ENCODE peak calls at places on chromosomes 3 and 15, in ten cellular contexts. Q, K, H, A, V, Z, Y, C, D and E are unnamed samples.

GRCh38 chr3:20225769-20226168 is 39.8 kb upstream of the SGO1 start:
- DNase-seq in Q (peak; percentile 52), K (no peak), H (peak; percentile 40), A (no peak), V (peak; percentile 3), Z (peak; percentile 63), Y (no peak), C (no peak), D (peak; percentile 60), E (no peak)

GRCh38 chr3:18153571-18154173 is 271.5 kb downstream of the SATB1 start:
- DNase-seq in Q (peak; percentile 90), K (no peak), H (peak; percentile 48), A (no peak), V (peak; percentile 69), Z (peak; percentile 75), Y (no peak), C (no peak), D (peak; percentile 87), E (no peak)

GRCh38 chr3:26825454-26825853 is 202.9 kb downstream of the LRRC3B start:
- DNase-seq in Q (no peak), K (no peak), H (no peak), A (no peak), V (no peak), Z (no peak), Y (no peak), C (no peak), D (no peak), E (no peak)

GRCh38 chr15:84736375-84736774 is 12.0 kb upstream of the ZNF592 start:
- DNase-seq in Q (no peak), K (no peak), H (no peak), A (peak; percentile 53), V (no peak), Z (no peak), Y (peak; percentile 96), C (no peak), D (no peak), E (peak; percentile 97)

GRCh38 chr3:140677764-140678163 is at the start of gene TRIM42:
- DNase-seq in Q (no peak), K (no peak), H (no peak), A (no peak), V (no peak), Z (no peak), Y (no peak), C (no peak), D (no peak), E (no peak)

GRCh38 chr15:101773496-101774100 is 29.7 kb upstream of the OR4F6 start:
- DNase-seq in Q (no peak), K (no peak), H (peak; percentile 3), A (peak; percentile 23), V (no peak), Z (peak; percentile 32), Y (no peak), C (no peak), D (peak; percentile 9), E (no peak)

GRCh38 chr3:155363690-155364070 is 70.2 kb upstream of the STRIT1 start:
- DNase-seq in Q (no peak), K (no peak), H (no peak), A (no peak), V (no peak), Z (no peak), Y (no peak), C (no peak), D (peak; percentile 26), E (no peak)

GRCh38 chr3:194196876-194197275 is 60.9 kb downstream of the HES1 start:
- DNase-seq in Q (no peak), K (no peak), H (no peak), A (no peak), V (no peak), Z (no peak), Y (no peak), C (no peak), D (no peak), E (no peak)

GRCh38 chr3:26091096-26091495 is 301.2 kb downstream of the OXSM start:
- DNase-seq in Q (no peak), K (no peak), H (no peak), A (no peak), V (no peak), Z (no peak), Y (no peak), C (no peak), D (no peak), E (no peak)

GRCh38 chr15:87597346-87598052 is 659.0 kb downstream of the NTRK3 start:
- DNase-seq in Q (no peak), K (no peak), H (no peak), A (no peak), V (no peak), Z (no peak), Y (no peak), C (no peak), D (peak; percentile 40), E (no peak)

GRCh38 chr3:169562988-169563774 is 100.3 kb downstream of the MECOM start:
- DNase-seq in Q (peak; percentile 8), K (no peak), H (no peak), A (no peak), V (no peak), Z (no peak), Y (no peak), C (no peak), D (no peak), E (no peak)

GRCh38 chr3:72969766-72970165 is 26.8 kb upstream of the PPP4R2 start:
- DNase-seq in Q (peak; percentile 47), K (no peak), H (no peak), A (no peak), V (peak; percentile 55), Z (no peak), Y (no peak), C (no peak), D (peak; percentile 52), E (no peak)

DNA sequence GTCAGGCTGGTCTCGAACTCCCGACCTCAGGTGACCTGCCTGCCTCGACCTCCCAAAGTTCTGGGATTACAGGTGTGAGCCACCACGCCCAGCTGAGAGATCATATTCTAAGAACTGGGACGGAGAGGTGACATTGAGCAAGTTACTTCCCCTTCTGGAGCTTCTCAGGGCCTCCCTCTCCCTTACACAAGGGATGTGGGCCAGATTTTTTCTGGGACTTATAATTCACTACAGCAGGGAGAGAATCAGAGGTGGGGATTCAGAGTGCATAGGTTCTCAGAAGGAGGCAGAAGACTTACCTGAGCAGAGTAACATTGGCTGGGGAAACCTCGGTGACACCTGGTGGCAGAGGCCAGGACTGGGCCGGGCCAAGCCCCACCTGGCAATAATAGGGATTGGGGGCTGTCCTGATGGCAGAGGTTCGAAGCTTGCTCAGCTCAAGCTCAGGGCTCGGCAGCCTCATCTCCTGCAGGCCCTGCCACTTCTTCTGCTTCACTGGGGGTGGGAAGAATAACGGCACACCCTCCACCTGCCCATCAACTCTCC is 6.8 kb downstream of the LTK start:
- DNase-seq in Q (no peak), K (no peak), H (no peak), A (no peak), V (no peak), Z (no peak), Y (no peak), C (no peak), D (no peak), E (no peak)
- H3K4me3 ChIP-seq in Q (no peak overlapping the region), K (no peak overlapping the region), H (no peak overlapping the region), A (no peak overlapping the region), V (no peak overlapping the region), Z (no peak overlapping the region), Y (no peak overlapping the region), C (no peak overlapping the region), D (no peak overlapping the region), E (no peak overlapping the region)

DNA sequence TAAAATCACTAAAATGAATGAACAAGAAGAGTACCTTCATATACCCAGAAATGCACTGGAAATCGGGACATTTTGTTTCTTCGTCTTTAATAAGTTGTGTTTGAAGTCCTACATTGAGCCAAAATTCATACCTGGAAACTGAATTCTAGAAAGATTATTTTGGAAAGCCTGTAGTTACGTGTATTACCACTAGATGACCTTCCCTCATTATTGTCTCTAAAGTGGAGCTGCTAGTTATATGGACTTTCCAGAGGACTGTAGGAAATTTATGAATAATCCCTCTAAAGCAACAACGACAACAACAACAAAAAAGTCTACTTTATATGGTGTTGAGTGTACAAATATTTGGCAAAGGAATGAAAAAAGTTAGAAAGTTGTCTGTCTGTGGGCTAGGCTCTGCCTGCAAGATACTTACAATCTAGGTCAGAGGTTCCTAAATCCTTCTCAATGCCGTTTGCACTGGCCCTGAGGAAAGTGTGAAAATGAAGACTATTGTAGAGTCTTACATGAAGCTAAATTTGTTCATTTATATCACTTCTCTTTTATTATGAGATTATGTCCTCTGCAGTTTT is 234.8 kb upstream of the NR2E3 start:
- DNase-seq in Q (peak; percentile 55), K (no peak), H (no peak), A (no peak), V (no peak), Z (no peak), Y (no peak), C (no peak), D (peak; percentile 52), E (no peak)
- TF ChIP-seq CTCF in Q (peak; percentile 66), K (peak; percentile 54), H (peak; percentile 54), A (peak; percentile 28), V (peak; percentile 56), Z (peak; percentile 48), Y (peak; percentile 37), C (peak; percentile 19), D (peak; percentile 64), E (peak; percentile 50)

GRCh38 chr3:44031387-44032380 is 210.0 kb upstream of the TOPAZ1 start:
- DNase-seq in Q (no peak), K (no peak), H (no peak), A (no peak), V (no peak), Z (no peak), Y (peak; percentile 86), C (no peak), D (no peak), E (no peak)
- H3K4me3 ChIP-seq in Q (no peak overlapping the region), K (no peak overlapping the region), H (no peak overlapping the region), A (no peak overlapping the region), V (no peak overlapping the region), Z (no peak overlapping the region), Y (peak overlapping the region; percentile 45), C (no peak overlapping the region), D (no peak overlapping the region), E (no peak overlapping the region)

GRCh38 chr3:160707187-160707789 is 30.3 kb downstream of the ARL14 start:
- DNase-seq in Q (peak; percentile 78), K (peak; percentile 61), H (peak; percentile 37), A (peak; percentile 20), V (peak; percentile 50), Z (peak; percentile 70), Y (peak; percentile 11), C (peak; percentile 36), D (peak; percentile 81), E (no peak)
- TF ChIP-seq CTCF in Q (peak; percentile 52), K (peak; percentile 67), H (peak; percentile 74), A (peak; percentile 62), V (peak; percentile 51), Z (peak; percentile 72), Y (peak; percentile 46), C (peak; percentile 58), D (peak; percentile 69), E (peak; percentile 42)